ENCODE peak calls at places on chromosomes 7 and 10, in five cellular contexts. One of them, this sample, is unnamed.

GRCh38 chr7:131945313-131945831 is 388.9 kb upstream of the PODXL start:
- DNase-seq in cardiac muscle cell: peak
- DNase-seq in ovary: peak
- DNase-seq in epithelial cell of esophagus: peak
- DNase-seq in fibroblast of lung: peak
- DNase-seq in this sample: peak

GRCh38 chr10:43045631-43046287 is 31.1 kb upstream of the RET start:
- DNase-seq in epithelial cell of esophagus: no peak
- DNase-seq in ovary: peak
- DNase-seq in fibroblast of lung: no peak
- DNase-seq in cardiac muscle cell: no peak
- DNase-seq in this sample: no peak

GRCh38 chr10:14507156-14507555 is 176.4 kb upstream of the FRMD4A start:
- DNase-seq in cardiac muscle cell: no peak
- DNase-seq in fibroblast of lung: no peak
- DNase-seq in ovary: no peak
- DNase-seq in epithelial cell of esophagus: no peak
- DNase-seq in this sample: no peak

GRCh38 chr10:79400567-79401004 is 44.8 kb downstream of the ZCCHC24 start:
- DNase-seq in cardiac muscle cell: peak
- DNase-seq in fibroblast of lung: no peak
- DNase-seq in ovary: peak
- DNase-seq in epithelial cell of esophagus: peak
- DNase-seq in this sample: peak

GRCh38 chr10:51905050-51905449 is 205.7 kb upstream of the CSTF2T start:
- DNase-seq in epithelial cell of esophagus: no peak
- DNase-seq in cardiac muscle cell: no peak
- DNase-seq in ovary: no peak
- DNase-seq in fibroblast of lung: no peak
- DNase-seq in this sample: no peak

GRCh38 chr10:94149702-94150101 is 156.0 kb downstream of the PLCE1 start:
- DNase-seq in cardiac muscle cell: no peak
- DNase-seq in epithelial cell of esophagus: no peak
- DNase-seq in ovary: no peak
- DNase-seq in fibroblast of lung: no peak
- DNase-seq in this sample: no peak

GRCh38 chr7:128398016-128398840 is 11.6 kb downstream of the IMPDH1 start:
- DNase-seq in ovary: peak
- DNase-seq in fibroblast of lung: no peak
- DNase-seq in cardiac muscle cell: peak
- DNase-seq in epithelial cell of esophagus: peak
- DNase-seq in this sample: peak

GRCh38 chr10:110305767-110306451 is 1.2 kb upstream of the SMNDC1 start:
- DNase-seq in cardiac muscle cell: peak
- DNase-seq in epithelial cell of esophagus: peak
- DNase-seq in ovary: peak
- DNase-seq in fibroblast of lung: peak
- DNase-seq in this sample: peak

GRCh38 chr7:151110941-151111645 is 24.8 kb downstream of the AGAP3 start:
- DNase-seq in fibroblast of lung: peak
- DNase-seq in cardiac muscle cell: peak
- DNase-seq in ovary: peak
- DNase-seq in epithelial cell of esophagus: peak
- DNase-seq in this sample: peak

GRCh38 chr7:79361214-79361613 is 92.3 kb downstream of the MAGI2 start:
- DNase-seq in ovary: no peak
- DNase-seq in epithelial cell of esophagus: peak
- DNase-seq in cardiac muscle cell: no peak
- DNase-seq in fibroblast of lung: no peak
- DNase-seq in this sample: no peak

GRCh38 chr10:114306116-114306973 is 67.3 kb downstream of the VWA2 start:
- DNase-seq in ovary: no peak
- DNase-seq in epithelial cell of esophagus: peak
- DNase-seq in fibroblast of lung: peak
- DNase-seq in cardiac muscle cell: peak
- DNase-seq in this sample: no peak
- TF ChIP-seq CTCF in ovary: no peak
- TF ChIP-seq CTCF in epithelial cell of esophagus: no peak
- TF ChIP-seq CTCF in fibroblast of lung: no peak
- TF ChIP-seq CTCF in cardiac muscle cell: no peak
- TF ChIP-seq CTCF in this sample: no peak

GRCh38 chr10:119396709-119397071 is 145.8 kb downstream of the RGS10 start:
- DNase-seq in ovary: no peak
- DNase-seq in cardiac muscle cell: no peak
- DNase-seq in epithelial cell of esophagus: no peak
- DNase-seq in fibroblast of lung: no peak
- DNase-seq in this sample: no peak

GRCh38 chr10:119398996-119399395 is 143.5 kb downstream of the RGS10 start:
- DNase-seq in ovary: no peak
- DNase-seq in epithelial cell of esophagus: no peak
- DNase-seq in cardiac muscle cell: no peak
- DNase-seq in fibroblast of lung: no peak
- DNase-seq in this sample: no peak

GRCh38 chr10:119396008-119396708 is 146.4 kb downstream of the RGS10 start:
- DNase-seq in fibroblast of lung: no peak
- DNase-seq in epithelial cell of esophagus: no peak
- DNase-seq in ovary: no peak
- DNase-seq in cardiac muscle cell: no peak
- DNase-seq in this sample: no peak

GRCh38 chr10:119395287-119396007 is 147.1 kb downstream of the RGS10 start:
- DNase-seq in epithelial cell of esophagus: no peak
- DNase-seq in cardiac muscle cell: peak
- DNase-seq in ovary: no peak
- DNase-seq in fibroblast of lung: peak
- DNase-seq in this sample: no peak

GRCh38 chr10:119397416-119397815 is 145.1 kb downstream of the RGS10 start:
- DNase-seq in epithelial cell of esophagus: no peak
- DNase-seq in fibroblast of lung: no peak
- DNase-seq in cardiac muscle cell: no peak
- DNase-seq in ovary: no peak
- DNase-seq in this sample: no peak
- TF ChIP-seq CTCF in epithelial cell of esophagus: no peak
- TF ChIP-seq CTCF in fibroblast of lung: no peak
- TF ChIP-seq CTCF in cardiac muscle cell: no peak
- TF ChIP-seq CTCF in ovary: no peak
- TF ChIP-seq CTCF in this sample: no peak

GRCh38 chr10:46020344-46020656 is 10.1 kb downstream of the NCOA4 start:
- DNase-seq in cardiac muscle cell: no peak
- DNase-seq in fibroblast of lung: no peak
- DNase-seq in epithelial cell of esophagus: no peak
- DNase-seq in ovary: no peak
- DNase-seq in this sample: no peak

GRCh38 chr10:46024948-46025347 is 5.5 kb downstream of the NCOA4 start:
- DNase-seq in ovary: no peak
- DNase-seq in cardiac muscle cell: no peak
- DNase-seq in fibroblast of lung: no peak
- DNase-seq in epithelial cell of esophagus: no peak
- DNase-seq in this sample: no peak

GRCh38 chr10:46020871-46021553 is 9.4 kb downstream of the NCOA4 start:
- DNase-seq in cardiac muscle cell: peak
- DNase-seq in ovary: no peak
- DNase-seq in epithelial cell of esophagus: peak
- DNase-seq in fibroblast of lung: peak
- DNase-seq in this sample: no peak

GRCh38 chr10:46026106-46026505 is 4.3 kb downstream of the NCOA4 start:
- DNase-seq in fibroblast of lung: peak
- DNase-seq in ovary: no peak
- DNase-seq in cardiac muscle cell: peak
- DNase-seq in epithelial cell of esophagus: no peak
- DNase-seq in this sample: no peak

DNA sequence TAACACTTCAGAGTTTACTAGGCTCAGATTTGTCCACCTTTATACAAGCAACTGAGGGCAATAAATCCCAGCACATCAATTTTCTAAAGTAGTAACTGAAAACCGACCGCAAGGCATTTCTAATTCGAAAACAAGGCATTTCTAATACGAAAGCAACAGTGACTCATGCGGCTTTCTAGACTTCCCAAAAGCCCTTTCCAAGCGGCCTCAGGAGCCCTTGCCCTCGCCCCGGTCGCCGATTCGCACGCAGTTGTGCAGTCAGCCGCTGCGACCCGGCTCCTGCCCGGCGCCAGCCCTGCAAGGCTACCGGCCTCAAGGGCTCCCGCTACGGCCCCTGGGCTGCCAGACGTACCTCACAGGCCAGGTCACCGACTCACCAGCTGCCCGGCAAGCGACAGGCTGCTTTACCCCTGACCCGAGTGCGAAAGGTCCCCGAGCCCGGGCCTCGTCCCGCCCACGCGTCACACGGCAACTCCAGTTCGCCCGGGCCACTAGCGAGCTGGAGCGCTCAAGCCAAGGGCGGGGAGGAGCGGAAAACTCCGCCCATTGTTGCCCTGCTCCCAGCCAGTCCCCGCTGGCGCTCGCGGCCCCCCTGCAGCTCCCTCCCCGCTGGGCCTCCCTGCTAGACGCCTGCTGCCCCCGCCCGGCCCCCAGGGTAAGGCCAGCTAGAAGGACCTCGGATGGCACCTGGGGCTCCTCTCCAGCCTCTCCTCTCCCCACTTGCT is 7.3 kb downstream of the NCOA4 start:
- DNase-seq in ovary: peak
- DNase-seq in cardiac muscle cell: peak
- DNase-seq in epithelial cell of esophagus: peak
- DNase-seq in fibroblast of lung: peak
- DNase-seq in this sample: peak
- TF ChIP-seq CTCF in ovary: no peak
- TF ChIP-seq CTCF in cardiac muscle cell: peak
- TF ChIP-seq CTCF in epithelial cell of esophagus: no peak
- TF ChIP-seq CTCF in fibroblast of lung: no peak
- TF ChIP-seq CTCF in this sample: peak

DNA sequence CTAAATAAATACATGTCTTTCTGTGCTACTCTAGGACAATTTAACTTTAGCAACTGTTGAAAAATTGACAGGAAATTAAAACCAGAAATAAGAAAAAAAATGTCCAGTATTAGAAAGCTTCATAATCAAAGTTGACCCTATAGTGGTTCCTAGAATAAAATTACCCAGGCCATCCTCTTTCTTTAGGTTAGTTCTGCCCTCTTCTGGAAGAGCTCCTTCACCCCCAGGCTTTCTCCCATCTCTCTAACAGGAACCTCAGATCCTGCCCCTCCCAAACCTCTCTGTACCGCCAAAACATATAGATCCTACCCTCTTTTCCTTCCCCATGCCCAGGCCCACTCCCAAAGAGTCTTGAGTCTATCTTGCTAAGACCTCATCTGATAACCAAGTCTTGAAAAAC is 159.4 kb upstream of the CDK1 start:
- DNase-seq in epithelial cell of esophagus: no peak
- DNase-seq in ovary: no peak
- DNase-seq in cardiac muscle cell: no peak
- DNase-seq in fibroblast of lung: no peak
- DNase-seq in this sample: no peak
- TF ChIP-seq CTCF in epithelial cell of esophagus: no peak
- TF ChIP-seq CTCF in ovary: no peak
- TF ChIP-seq CTCF in cardiac muscle cell: no peak
- TF ChIP-seq CTCF in fibroblast of lung: no peak
- TF ChIP-seq CTCF in this sample: no peak

GRCh38 chr10:99394256-99394655 is 36.2 kb downstream of the GOT1 start:
- DNase-seq in ovary: no peak
- DNase-seq in epithelial cell of esophagus: peak
- DNase-seq in cardiac muscle cell: no peak
- DNase-seq in fibroblast of lung: no peak
- DNase-seq in this sample: no peak

GRCh38 chr10:99394761-99395386 is 35.5 kb downstream of the GOT1 start:
- DNase-seq in fibroblast of lung: no peak
- DNase-seq in cardiac muscle cell: no peak
- DNase-seq in ovary: no peak
- DNase-seq in epithelial cell of esophagus: peak
- DNase-seq in this sample: no peak

GRCh38 chr10:99396471-99396870 is 34.0 kb downstream of the GOT1 start:
- DNase-seq in cardiac muscle cell: peak
- DNase-seq in ovary: no peak
- DNase-seq in epithelial cell of esophagus: no peak
- DNase-seq in fibroblast of lung: peak
- DNase-seq in this sample: no peak

GRCh38 chr10:99393683-99394082 is 36.7 kb downstream of the GOT1 start:
- DNase-seq in epithelial cell of esophagus: no peak
- DNase-seq in ovary: no peak
- DNase-seq in fibroblast of lung: no peak
- DNase-seq in cardiac muscle cell: no peak
- DNase-seq in this sample: no peak

DNA sequence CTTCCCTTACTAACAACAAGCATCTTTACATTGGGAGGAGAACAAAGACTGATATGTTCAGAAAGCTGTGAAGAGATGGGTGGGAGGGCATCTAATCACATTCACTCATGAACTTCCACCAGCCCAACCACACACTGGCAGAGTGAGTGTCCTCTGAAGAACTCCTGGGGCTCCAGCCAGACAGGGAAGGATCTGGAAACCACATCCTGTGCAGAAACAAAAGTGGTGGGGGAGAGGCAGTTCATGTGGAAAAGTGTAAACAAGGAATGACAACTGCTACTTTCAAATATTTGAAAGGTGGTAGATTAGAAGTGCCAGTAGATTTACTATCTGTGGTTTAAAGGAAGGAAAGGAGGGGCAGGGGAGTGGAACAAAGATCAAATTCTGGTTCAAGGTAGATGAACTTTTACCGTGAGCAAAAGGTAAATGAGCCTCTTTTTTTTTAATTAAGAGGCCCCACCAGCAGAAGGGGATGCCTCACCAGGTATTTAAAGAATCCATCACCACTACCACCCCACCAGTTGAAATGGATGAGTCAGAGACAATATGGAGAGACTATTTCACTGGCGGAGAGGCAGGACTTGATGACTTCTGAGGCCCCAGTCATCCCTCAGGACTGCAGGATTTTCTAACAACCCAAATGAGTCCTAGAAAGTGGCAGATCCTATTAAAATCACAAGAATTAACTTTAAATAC is 34.5 kb downstream of the GOT1 start:
- DNase-seq in epithelial cell of esophagus: peak
- DNase-seq in ovary: no peak
- DNase-seq in cardiac muscle cell: peak
- DNase-seq in fibroblast of lung: peak
- DNase-seq in this sample: no peak
- TF ChIP-seq CTCF in epithelial cell of esophagus: no peak
- TF ChIP-seq CTCF in ovary: no peak
- TF ChIP-seq CTCF in cardiac muscle cell: no peak
- TF ChIP-seq CTCF in fibroblast of lung: no peak
- TF ChIP-seq CTCF in this sample: no peak

This sample was measured in nephron progenitor cell.